ENCODE peak calls at places on chromosomes 5 and 9, in four cellular contexts. J is HepG2, Z is GM12878, A is H1. P is an unnamed sample.

GRCh38 chr5:35938518-35939227 is at the start of gene CAPSL:
- DNase-seq in J (no peak), Z (no peak), A (peak), P (peak)

GRCh38 chr5:78597068-78597857 is 51.3 kb downstream of the LHFPL2 start:
- DNase-seq in J (peak), Z (no peak), A (no peak), P (no peak)

GRCh38 chr5:94181940-94182339 is 436.5 kb downstream of the KIAA0825 start:
- DNase-seq in J (peak), Z (no peak), A (no peak), P (peak)

GRCh38 chr9:76716270-76716669 is 48.0 kb upstream of the PCA3 start:
- DNase-seq in J (no peak), Z (no peak), A (no peak), P (peak)

GRCh38 chr9:83027153-83027867 is 35.6 kb downstream of the RASEF start:
- DNase-seq in J (peak), Z (no peak), A (no peak), P (no peak)

GRCh38 chr9:116087246-116087645 is 66.3 kb upstream of the PAPPA start:
- DNase-seq in J (no peak), Z (no peak), A (no peak), P (no peak)

GRCh38 chr9:70747335-70747734 is 332.9 kb upstream of the KLF9 start:
- DNase-seq in J (no peak), Z (no peak), A (no peak), P (peak)

GRCh38 chr5:11724947-11725346 is 179.3 kb downstream of the CTNND2 start:
- DNase-seq in J (no peak), Z (no peak), A (no peak), P (no peak)

GRCh38 chr5:54390015-54390414 is 65.5 kb upstream of the HSPB3 start:
- DNase-seq in J (no peak), Z (no peak), A (no peak), P (peak)

GRCh38 chr9:76866689-76867088 is 39.2 kb downstream of the PRUNE2 start:
- DNase-seq in J (no peak), Z (no peak), A (no peak), P (no peak)

GRCh38 chr5:123500476-123500875 is 11.5 kb upstream of the CSNK1G3 start:
- DNase-seq in J (no peak), Z (no peak), A (no peak), P (no peak)

GRCh38 chr5:6446626-6447309 is 1.9 kb upstream of the UBE2QL1 start:
- DNase-seq in J (no peak), Z (no peak), A (no peak), P (no peak)

GRCh38 chr5:133117930-133118445 is 66.2 kb downstream of the HSPA4 start:
- DNase-seq in J (no peak), Z (no peak), A (peak), P (peak)

GRCh38 chr9:131290039-131290766 is 680 bp downstream of the PLPP7 start:
- DNase-seq in J (no peak), Z (no peak), A (no peak), P (no peak)

GRCh38 chr9:69173891-69174644 is at the start of gene TJP2:
- DNase-seq in J (peak), Z (no peak), A (peak), P (peak)

GRCh38 chr5:96942078-96942477 is 6.2 kb downstream of the LNPEP start:
- DNase-seq in J (no peak), Z (no peak), A (no peak), P (no peak)

GRCh38 chr5:79436224-79436623 is 77.7 kb downstream of the HOMER1 start:
- DNase-seq in J (peak), Z (no peak), A (no peak), P (no peak)

GRCh38 chr9:89674667-89675402 is 70.0 kb downstream of the GADD45G start:
- DNase-seq in J (no peak), Z (no peak), A (no peak), P (no peak)

GRCh38 chr5:42487821-42488220 is 64.6 kb downstream of the GHR start:
- DNase-seq in J (no peak), Z (no peak), A (no peak), P (no peak)

GRCh38 chr5:42487077-42487476 is 63.8 kb downstream of the GHR start:
- DNase-seq in J (no peak), Z (no peak), A (no peak), P (no peak)

DNA sequence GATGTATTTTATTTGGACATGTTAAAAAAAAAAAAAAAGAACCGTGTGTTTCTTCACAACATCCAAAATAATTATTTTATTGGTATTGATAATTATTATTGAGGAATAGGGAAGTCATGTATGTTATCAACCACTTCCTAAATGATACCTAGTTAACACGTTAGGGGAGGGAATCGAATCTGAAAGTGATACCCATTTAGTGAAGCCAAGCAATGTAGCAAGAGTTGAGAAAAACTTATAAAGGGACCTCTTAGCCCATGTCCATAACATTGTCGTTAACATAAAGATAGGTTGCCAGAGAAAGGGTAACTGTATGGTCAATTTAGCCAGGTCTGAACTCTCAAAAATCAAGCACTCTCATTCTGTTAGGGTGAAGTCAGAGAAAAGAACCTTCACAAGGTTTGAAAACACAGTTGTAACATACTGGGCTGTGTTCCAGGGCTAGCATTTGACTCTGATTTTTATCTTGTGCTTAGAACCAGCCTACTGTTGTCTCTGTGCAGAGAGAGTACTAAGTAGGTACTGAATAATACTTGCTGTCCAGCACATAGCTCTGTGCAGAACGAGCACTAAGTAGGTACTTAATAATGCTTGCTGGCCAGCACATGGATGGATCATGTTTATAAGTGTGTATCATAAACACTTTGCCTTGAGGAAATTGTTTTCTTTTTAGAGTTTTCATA is 60.4 kb downstream of the GHR start:
- DNase-seq in J (no peak), Z (no peak), A (no peak), P (no peak)
- TF ChIP-seq SUZ12 in J (no peak), Z (no peak), A (no peak), P (no peak)

GRCh38 chr5:180289966-180290365 is 1.9 kb downstream of the MAPK9 start:
- DNase-seq in J (no peak), Z (no peak), A (no peak), P (no peak)

GRCh38 chr5:180294401-180294800 is 2.5 kb upstream of the MAPK9 start:
- DNase-seq in J (no peak), Z (no peak), A (no peak), P (no peak)

GRCh38 chr5:180290568-180291233 is 1.2 kb downstream of the MAPK9 start:
- DNase-seq in J (no peak), Z (no peak), A (no peak), P (no peak)

GRCh38 chr5:180291234-180291940 is 496 bp downstream of the MAPK9 start:
- DNase-seq in J (no peak), Z (no peak), A (peak), P (peak)

GRCh38 chr5:180291943-180292831 is at the start of gene MAPK9:
- DNase-seq in J (peak), Z (no peak), A (peak), P (peak)
- TF ChIP-seq SUZ12 in J (no peak), Z (no peak), A (no peak), P (no peak)

GRCh38 chr9:135081264-135081660 is 6.2 kb upstream of the OLFM1 start:
- DNase-seq in J (no peak), Z (no peak), A (no peak), P (no peak)
- TF ChIP-seq SUZ12 in J (no peak), Z (no peak), A (no peak), P (no peak)

DNA sequence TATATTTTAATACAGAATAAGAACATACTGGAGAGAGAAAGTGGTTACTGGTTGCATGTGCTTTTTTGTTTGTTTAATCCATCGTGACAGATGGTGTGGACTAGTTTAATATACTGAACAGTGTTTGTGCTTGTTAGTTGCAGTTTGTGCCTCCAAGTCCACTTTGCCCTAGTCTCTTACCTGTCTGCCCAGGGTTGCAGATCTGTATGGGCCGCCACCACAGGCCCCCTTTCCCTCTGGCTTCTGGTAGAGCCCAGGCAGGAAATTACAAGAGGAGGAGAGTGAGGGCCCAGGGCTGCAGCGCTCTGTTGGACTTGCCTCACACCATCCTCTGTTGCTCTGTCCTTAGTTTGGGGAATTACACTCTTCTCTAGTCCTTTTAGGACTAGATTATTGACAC is 166.4 kb downstream of the KDM4C start:
- DNase-seq in J (no peak), Z (no peak), A (no peak), P (no peak)
- TF ChIP-seq SUZ12 in J (no peak), Z (no peak), A (no peak), P (no peak)

GRCh38 chr5:89827388-89827787 is 582.2 kb downstream of the CETN3 start:
- DNase-seq in J (no peak), Z (no peak), A (no peak), P (no peak)

GRCh38 chr5:89827960-89828359 is 581.6 kb downstream of the CETN3 start:
- DNase-seq in J (no peak), Z (no peak), A (no peak), P (no peak)

GRCh38 chr5:89826938-89827337 is 582.6 kb downstream of the CETN3 start:
- DNase-seq in J (no peak), Z (no peak), A (no peak), P (no peak)
- TF ChIP-seq SUZ12 in J (no peak), Z (no peak), A (no peak), P (no peak)

DNA sequence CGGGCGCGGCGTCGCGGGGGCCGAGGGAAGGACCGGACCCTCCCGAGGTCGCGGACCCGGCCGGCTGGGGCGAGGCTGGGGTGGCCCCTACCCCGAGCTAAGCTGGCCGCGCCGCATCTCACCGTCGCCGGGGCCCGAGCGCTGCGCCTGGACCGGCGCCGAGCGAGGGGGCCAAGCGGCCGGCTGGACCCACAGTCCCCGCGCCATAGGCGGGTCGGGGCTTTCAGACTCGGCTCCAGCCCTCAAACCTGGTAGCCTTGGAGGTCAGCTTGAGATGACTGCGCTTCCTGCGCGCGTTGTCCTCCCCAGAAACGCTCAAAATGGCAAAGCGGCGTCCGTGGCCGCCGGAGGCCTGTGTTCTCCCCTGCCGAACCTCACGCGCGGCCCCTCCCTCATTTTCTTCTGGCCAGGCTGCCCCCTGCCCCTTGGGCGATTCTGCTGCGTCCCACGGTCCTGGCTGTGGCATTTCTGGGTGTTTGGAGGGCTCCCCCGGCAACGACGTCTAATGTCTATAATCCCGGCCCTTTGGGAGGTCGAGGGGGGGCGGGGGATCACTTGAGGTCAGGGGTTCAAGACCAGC is 8.7 kb upstream of the GRIN1 start:
- DNase-seq in J (no peak), Z (no peak), A (no peak), P (no peak)
- TF ChIP-seq SUZ12 in J (no peak), Z (no peak), A (no peak), P (no peak)

DNA sequence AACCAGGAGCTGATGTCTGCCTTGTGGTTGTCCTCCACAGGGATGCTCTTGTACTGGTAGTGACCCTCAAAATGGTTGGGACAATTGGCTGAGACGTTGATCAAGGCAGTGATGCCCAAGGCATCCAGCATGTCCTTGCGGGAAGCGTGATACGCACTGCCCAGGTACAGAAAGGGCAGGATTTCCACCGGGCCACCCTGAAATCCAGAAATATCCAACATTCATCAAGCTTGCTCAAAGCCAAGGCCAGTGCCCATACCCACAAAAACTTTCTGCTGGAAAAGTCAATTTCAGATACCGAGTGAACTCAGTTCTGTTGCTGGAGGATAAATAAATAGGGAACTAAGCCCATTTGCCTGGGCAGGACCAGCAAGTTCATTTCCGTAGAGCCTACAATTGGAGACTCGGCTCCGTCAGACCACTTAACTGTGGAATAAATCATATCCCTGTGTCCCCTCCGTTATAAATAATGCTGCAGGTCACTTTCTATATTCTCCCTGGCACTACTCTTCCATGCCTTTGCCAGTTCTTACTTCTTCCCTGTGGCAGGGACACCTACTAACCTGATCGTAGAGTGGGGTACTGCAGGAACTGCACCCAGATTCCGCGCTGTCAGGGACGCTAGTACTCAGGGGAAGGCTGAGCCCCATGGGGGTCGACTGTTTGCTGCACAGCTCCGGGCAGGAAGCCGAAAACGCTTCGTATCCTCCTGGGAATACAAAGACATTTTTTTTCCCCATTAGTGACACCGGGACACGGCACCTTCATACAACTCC is 1.2 kb downstream of the DUSP1 start:
- DNase-seq in J (no peak), Z (no peak), A (no peak), P (no peak)
- TF ChIP-seq SUZ12 in J (no peak), Z (no peak), A (no peak), P (no peak)